ENCODE peak calls at places on chromosomes 3 and 15, in eight cellular contexts. One of them, this sample, is unnamed.

GRCh38 chr3:138567403-138567802 is 26.7 kb downstream of the CEP70 start:
- DNase-seq in psoas muscle: no peak
- DNase-seq in tibial artery: no peak
- DNase-seq in spleen: no peak
- DNase-seq in A549: peak; percentile 5
- DNase-seq in esophagus squamous epithelium: no peak
- DNase-seq in heart left ventricle: no peak
- DNase-seq in H1: no peak
- DNase-seq in this sample: no peak

GRCh38 chr3:194276768-194277546 is 74.2 kb downstream of the CPN2 start:
- DNase-seq in psoas muscle: peak; percentile 79
- DNase-seq in tibial artery: peak; percentile 91
- DNase-seq in spleen: no peak
- DNase-seq in A549: no peak
- DNase-seq in esophagus squamous epithelium: no peak
- DNase-seq in heart left ventricle: no peak
- DNase-seq in H1: no peak
- DNase-seq in this sample: no peak

GRCh38 chr3:9498781-9499180 is 54.8 kb downstream of the LHFPL4 start:
- DNase-seq in psoas muscle: no peak
- DNase-seq in tibial artery: no peak
- DNase-seq in spleen: no peak
- DNase-seq in A549: no peak
- DNase-seq in esophagus squamous epithelium: no peak
- DNase-seq in heart left ventricle: no peak
- DNase-seq in H1: no peak
- DNase-seq in this sample: no peak

GRCh38 chr3:85081191-85081895 is 122.6 kb downstream of the CADM2 start:
- DNase-seq in psoas muscle: no peak
- DNase-seq in tibial artery: no peak
- DNase-seq in spleen: no peak
- DNase-seq in A549: peak; percentile 65
- DNase-seq in esophagus squamous epithelium: no peak
- DNase-seq in heart left ventricle: no peak
- DNase-seq in H1: peak; percentile 3
- DNase-seq in this sample: no peak

GRCh38 chr3:53255360-53255774 is 455 bp downstream of the TKT start:
- DNase-seq in psoas muscle: no peak
- DNase-seq in tibial artery: no peak
- DNase-seq in spleen: peak; percentile 92
- DNase-seq in A549: no peak
- DNase-seq in esophagus squamous epithelium: no peak
- DNase-seq in heart left ventricle: peak; percentile 48
- DNase-seq in H1: no peak
- DNase-seq in this sample: no peak

GRCh38 chr3:151383956-151384355 is 597 bp downstream of the P2RY12 start:
- DNase-seq in psoas muscle: no peak
- DNase-seq in tibial artery: no peak
- DNase-seq in spleen: no peak
- DNase-seq in A549: no peak
- DNase-seq in esophagus squamous epithelium: no peak
- DNase-seq in heart left ventricle: no peak
- DNase-seq in H1: no peak
- DNase-seq in this sample: no peak

GRCh38 chr15:85019815-85020590 is 38.3 kb downstream of the PDE8A start:
- DNase-seq in psoas muscle: no peak
- DNase-seq in tibial artery: no peak
- DNase-seq in spleen: no peak
- DNase-seq in A549: no peak
- DNase-seq in esophagus squamous epithelium: no peak
- DNase-seq in heart left ventricle: no peak
- DNase-seq in H1: no peak
- DNase-seq in this sample: no peak

GRCh38 chr3:53633197-53633787 is 138.9 kb downstream of the CACNA1D start:
- DNase-seq in psoas muscle: no peak
- DNase-seq in tibial artery: no peak
- DNase-seq in spleen: no peak
- DNase-seq in A549: no peak
- DNase-seq in esophagus squamous epithelium: no peak
- DNase-seq in heart left ventricle: no peak
- DNase-seq in H1: no peak
- DNase-seq in this sample: no peak

GRCh38 chr3:14876942-14877341 is 58.2 kb downstream of the FGD5 start:
- DNase-seq in psoas muscle: peak; percentile 64
- DNase-seq in tibial artery: peak; percentile 88
- DNase-seq in spleen: peak; percentile 84
- DNase-seq in A549: peak; percentile 76
- DNase-seq in esophagus squamous epithelium: peak; percentile 7
- DNase-seq in heart left ventricle: peak; percentile 59
- DNase-seq in H1: no peak
- DNase-seq in this sample: peak; percentile 86

GRCh38 chr3:127033786-127034185 is 50.9 kb downstream of the PLXNA1 start:
- DNase-seq in psoas muscle: peak; percentile 12
- DNase-seq in tibial artery: no peak
- DNase-seq in spleen: no peak
- DNase-seq in A549: no peak
- DNase-seq in esophagus squamous epithelium: no peak
- DNase-seq in heart left ventricle: no peak
- DNase-seq in H1: no peak
- DNase-seq in this sample: no peak

GRCh38 chr15:39079296-39079834 is 501.5 kb upstream of the THBS1 start:
- DNase-seq in psoas muscle: no peak
- DNase-seq in tibial artery: no peak
- DNase-seq in spleen: no peak
- DNase-seq in A549: peak; percentile 82
- DNase-seq in esophagus squamous epithelium: no peak
- DNase-seq in heart left ventricle: no peak
- DNase-seq in H1: no peak
- DNase-seq in this sample: no peak

GRCh38 chr3:66468016-66468735 is 32.6 kb downstream of the LRIG1 start:
- DNase-seq in psoas muscle: no peak
- DNase-seq in tibial artery: no peak
- DNase-seq in spleen: no peak
- DNase-seq in A549: no peak
- DNase-seq in esophagus squamous epithelium: no peak
- DNase-seq in heart left ventricle: no peak
- DNase-seq in H1: no peak
- DNase-seq in this sample: no peak

GRCh38 chr3:151568095-151568685 is 107.3 kb upstream of the IGSF10 start:
- DNase-seq in psoas muscle: no peak
- DNase-seq in tibial artery: no peak
- DNase-seq in spleen: no peak
- DNase-seq in A549: no peak
- DNase-seq in esophagus squamous epithelium: no peak
- DNase-seq in heart left ventricle: no peak
- DNase-seq in H1: no peak
- DNase-seq in this sample: no peak

GRCh38 chr15:62089616-62090015 is 22.8 kb downstream of the C2CD4A start:
- DNase-seq in psoas muscle: no peak
- DNase-seq in tibial artery: no peak
- DNase-seq in spleen: no peak
- DNase-seq in A549: no peak
- DNase-seq in esophagus squamous epithelium: no peak
- DNase-seq in heart left ventricle: no peak
- DNase-seq in H1: no peak
- DNase-seq in this sample: no peak

GRCh38 chr3:54120657-54121403 is 1.5 kb upstream of the CACNA2D3 start:
- DNase-seq in psoas muscle: no peak
- DNase-seq in tibial artery: no peak
- DNase-seq in spleen: no peak
- DNase-seq in A549: peak; percentile 3
- DNase-seq in esophagus squamous epithelium: no peak
- DNase-seq in heart left ventricle: no peak
- DNase-seq in H1: no peak
- DNase-seq in this sample: no peak

GRCh38 chr3:184629555-184630160 is 68.1 kb downstream of the EPHB3 start:
- DNase-seq in psoas muscle: no peak
- DNase-seq in tibial artery: no peak
- DNase-seq in spleen: peak; percentile 62
- DNase-seq in A549: no peak
- DNase-seq in esophagus squamous epithelium: no peak
- DNase-seq in heart left ventricle: no peak
- DNase-seq in H1: peak; percentile 17
- DNase-seq in this sample: no peak

GRCh38 chr3:47073685-47074084 is 90.2 kb downstream of the SETD2 start:
- DNase-seq in psoas muscle: no peak
- DNase-seq in tibial artery: no peak
- DNase-seq in spleen: no peak
- DNase-seq in A549: no peak
- DNase-seq in esophagus squamous epithelium: no peak
- DNase-seq in heart left ventricle: no peak
- DNase-seq in H1: no peak
- DNase-seq in this sample: no peak

GRCh38 chr15:67120839-67121540 is 55.6 kb downstream of the SMAD3 start:
- DNase-seq in psoas muscle: peak; percentile 91
- DNase-seq in tibial artery: peak; percentile 97
- DNase-seq in spleen: peak; percentile 96
- DNase-seq in A549: peak; percentile 90
- DNase-seq in esophagus squamous epithelium: peak; percentile 44
- DNase-seq in heart left ventricle: peak; percentile 90
- DNase-seq in H1: no peak
- DNase-seq in this sample: peak; percentile 96

GRCh38 chr3:123036352-123037014 is 8.9 kb upstream of the SEMA5B start:
- DNase-seq in psoas muscle: no peak
- DNase-seq in tibial artery: no peak
- DNase-seq in spleen: no peak
- DNase-seq in A549: no peak
- DNase-seq in esophagus squamous epithelium: no peak
- DNase-seq in heart left ventricle: no peak
- DNase-seq in H1: no peak
- DNase-seq in this sample: peak; percentile 70

GRCh38 chr3:118354556-118354955 is 680.1 kb downstream of the IGSF11 start:
- DNase-seq in psoas muscle: no peak
- DNase-seq in tibial artery: no peak
- DNase-seq in spleen: no peak
- DNase-seq in A549: no peak
- DNase-seq in esophagus squamous epithelium: no peak
- DNase-seq in heart left ventricle: no peak
- DNase-seq in H1: no peak
- DNase-seq in this sample: no peak
- TF ChIP-seq CTCF in psoas muscle: no peak
- TF ChIP-seq CTCF in tibial artery: no peak
- TF ChIP-seq CTCF in spleen: no peak
- TF ChIP-seq CTCF in A549: no peak
- TF ChIP-seq CTCF in esophagus squamous epithelium: no peak
- TF ChIP-seq CTCF in heart left ventricle: no peak
- TF ChIP-seq CTCF in H1: no peak
- TF ChIP-seq CTCF in this sample: no peak

GRCh38 chr3:114454592-114455251 is 160.9 kb downstream of the TIGIT start:
- DNase-seq in psoas muscle: no peak
- DNase-seq in tibial artery: no peak
- DNase-seq in spleen: no peak
- DNase-seq in A549: no peak
- DNase-seq in esophagus squamous epithelium: no peak
- DNase-seq in heart left ventricle: no peak
- DNase-seq in H1: no peak
- DNase-seq in this sample: no peak
- H3K27ac ChIP-seq in psoas muscle: peak overlapping the region; percentile 68
- H3K27ac ChIP-seq in tibial artery: peak overlapping the region; percentile 63
- H3K27ac ChIP-seq in spleen: peak overlapping the region; percentile 79
- H3K27ac ChIP-seq in A549: no peak overlapping the region
- H3K27ac ChIP-seq in esophagus squamous epithelium: peak overlapping the region; percentile 66
- H3K27ac ChIP-seq in heart left ventricle: peak overlapping the region; percentile 54
- H3K27ac ChIP-seq in H1: no peak overlapping the region
- H3K27ac ChIP-seq in this sample: no peak overlapping the region

GRCh38 chr3:124919756-124920155 is 14.8 kb downstream of the MUC13 start:
- DNase-seq in psoas muscle: no peak
- DNase-seq in tibial artery: no peak
- DNase-seq in spleen: no peak
- DNase-seq in A549: no peak
- DNase-seq in esophagus squamous epithelium: no peak
- DNase-seq in heart left ventricle: no peak
- DNase-seq in H1: no peak
- DNase-seq in this sample: no peak
- H3K4me1 ChIP-seq in psoas muscle: no peaks in the 10 kb centered on the region
- H3K4me1 ChIP-seq in tibial artery: no peaks in the 10 kb centered on the region
- H3K4me1 ChIP-seq in spleen: no peaks in the 10 kb centered on the region
- H3K4me1 ChIP-seq in A549: no peaks in the 10 kb centered on the region
- H3K4me1 ChIP-seq in esophagus squamous epithelium: no peaks in the 10 kb centered on the region
- H3K4me1 ChIP-seq in heart left ventricle: peaks cover 5% of the 10 kb centered on the region
- H3K4me1 ChIP-seq in H1: no peaks in the 10 kb centered on the region
- H3K4me1 ChIP-seq in this sample: no peaks in the 10 kb centered on the region

GRCh38 chr3:32996046-32996754 is 44.8 kb downstream of the CCR4 start:
- DNase-seq in psoas muscle: no peak
- DNase-seq in tibial artery: no peak
- DNase-seq in spleen: no peak
- DNase-seq in A549: no peak
- DNase-seq in esophagus squamous epithelium: no peak
- DNase-seq in heart left ventricle: no peak
- DNase-seq in H1: no peak
- DNase-seq in this sample: no peak

GRCh38 chr3:32992310-32992686 is 40.9 kb downstream of the CCR4 start:
- DNase-seq in psoas muscle: no peak
- DNase-seq in tibial artery: no peak
- DNase-seq in spleen: no peak
- DNase-seq in A549: no peak
- DNase-seq in esophagus squamous epithelium: no peak
- DNase-seq in heart left ventricle: no peak
- DNase-seq in H1: no peak
- DNase-seq in this sample: no peak

GRCh38 chr3:32994045-32994444 is 42.6 kb downstream of the CCR4 start:
- DNase-seq in psoas muscle: no peak
- DNase-seq in tibial artery: no peak
- DNase-seq in spleen: no peak
- DNase-seq in A549: no peak
- DNase-seq in esophagus squamous epithelium: no peak
- DNase-seq in heart left ventricle: no peak
- DNase-seq in H1: no peak
- DNase-seq in this sample: no peak

GRCh38 chr3:32990116-32990515 is 38.7 kb downstream of the CCR4 start:
- DNase-seq in psoas muscle: no peak
- DNase-seq in tibial artery: no peak
- DNase-seq in spleen: no peak
- DNase-seq in A549: no peak
- DNase-seq in esophagus squamous epithelium: no peak
- DNase-seq in heart left ventricle: no peak
- DNase-seq in H1: no peak
- DNase-seq in this sample: no peak

GRCh38 chr3:32991781-32992180 is 40.3 kb downstream of the CCR4 start:
- DNase-seq in psoas muscle: no peak
- DNase-seq in tibial artery: no peak
- DNase-seq in spleen: no peak
- DNase-seq in A549: no peak
- DNase-seq in esophagus squamous epithelium: no peak
- DNase-seq in heart left ventricle: no peak
- DNase-seq in H1: no peak
- DNase-seq in this sample: no peak
- TF ChIP-seq CTCF in psoas muscle: no peak
- TF ChIP-seq CTCF in tibial artery: no peak
- TF ChIP-seq CTCF in spleen: no peak
- TF ChIP-seq CTCF in A549: no peak
- TF ChIP-seq CTCF in esophagus squamous epithelium: no peak
- TF ChIP-seq CTCF in heart left ventricle: no peak
- TF ChIP-seq CTCF in H1: no peak
- TF ChIP-seq CTCF in this sample: no peak